ENCODE peak calls at places on chromosomes 3 and 15, in seven cellular contexts. Y is SJSA1; R is stimulated activated naive B cell treated with anti-CD40 and anti-IgM and Interleukin-4, amounts not matched to agents 10 μg/mL and 1 μg/mL and 100 μg/mL, for 72 hours; T is activated gamma-delta T cell treated with Interleukin-2 at 50 U/mL for 16 hours; F is NCI-H446 treated with DMSO at 0.1 percent for 48 hours; O is NCI-H1694 treated with DMSO at 0.1 percent for 48 hours; D is sciatic nerve. Z is an unnamed sample.

GRCh38 chr3:64501298-64501906 is 186.4 kb downstream of the ADAMTS9 start:
- DNase-seq in O (no peak), D (no peak), Y (peak; percentile 93), R (no peak), F (no peak), T (no peak), Z (no peak)

GRCh38 chr3:81778678-81779182 is 17.3 kb upstream of the GBE1 start:
- DNase-seq in D (no peak), T (no peak), Y (no peak), R (no peak), O (no peak), F (no peak), Z (no peak)

GRCh38 chr15:61051570-61052031 is 177.5 kb downstream of the RORA start:
- DNase-seq in F (no peak), Y (peak; percentile 44), O (peak; percentile 40), D (no peak), T (no peak), R (no peak), Z (no peak)

GRCh38 chr3:13147344-13147743 is 74.1 kb upstream of the IQSEC1 start:
- DNase-seq in R (no peak), T (no peak), D (no peak), O (no peak), F (no peak), Y (no peak), Z (no peak)

GRCh38 chr3:161890147-161890625 is 393.6 kb downstream of the OTOL1 start:
- DNase-seq in T (no peak), O (no peak), F (no peak), Y (no peak), D (peak; percentile 73), R (no peak), Z (no peak)

GRCh38 chr3:112763258-112763657 is 83.4 kb downstream of the CD200R1L start:
- DNase-seq in F (no peak), D (no peak), T (no peak), Y (no peak), R (no peak), O (no peak), Z (no peak)

GRCh38 chr15:79897380-79897678 is 515 bp upstream of the MTHFS start:
- DNase-seq in D (no peak), Y (no peak), T (no peak), O (no peak), F (no peak), R (no peak), Z (no peak)

GRCh38 chr3:29181149-29181780 is 99.6 kb upstream of the RBMS3 start:
- DNase-seq in D (no peak), T (no peak), O (no peak), F (no peak), R (no peak), Y (no peak), Z (no peak)

GRCh38 chr15:80512729-80513670 is 108.8 kb downstream of the ARNT2 start:
- DNase-seq in Y (no peak), T (no peak), D (no peak), O (no peak), F (no peak), R (no peak), Z (no peak)

GRCh38 chr3:16329792-16330061 is 64.7 kb downstream of the OXNAD1 start:
- DNase-seq in Y (no peak), R (no peak), T (no peak), O (no peak), D (no peak), F (no peak), Z (no peak)

Z was measured in stimulated activated effector memory CD8-positive, alpha-beta T cell treated with anti-CD3 and anti-CD28 coated beads, Interleukin-12 subunit alpha, Interleukin-12 subunit beta, amount 100 ng/mL, for 72 hours.